ENCODE peak calls at places on chromosomes 6 and 20, in four cellular contexts. T, E, G and Q are unnamed samples.
A peak's percentile ranks its signal among the peaks of the same experiment; 100 is the strongest.

GRCh38 chr20:20210327-20210726 is 157.6 kb upstream of the INSM1 start:
- DNase-seq in T (no peak), E (no peak), G (no peak), Q (no peak)

GRCh38 chr6:89254569-89254968 is 37.4 kb upstream of the GABRR1 start:
- DNase-seq in T (no peak), E (no peak), G (no peak), Q (no peak)

GRCh38 chr6:122141246-122141645 is 258.2 kb upstream of the HSF2 start:
- DNase-seq in T (no peak), E (no peak), G (no peak), Q (no peak)

GRCh38 chr20:21701171-21701876 is 4.1 kb upstream of the PAX1 start:
- DNase-seq in T (no peak), E (no peak), G (peak; percentile 85), Q (no peak)

GRCh38 chr6:68975064-68975463 is 340.0 kb downstream of the ADGRB3 start:
- DNase-seq in T (peak; percentile 13), E (no peak), G (peak; percentile 42), Q (no peak)

GRCh38 chr6:48109902-48110301 is 1.1 kb downstream of the PTCHD4 start:
- DNase-seq in T (peak; percentile 11), E (no peak), G (no peak), Q (no peak)

GRCh38 chr6:133961831-133962230 is 8.8 kb downstream of the TBPL1 start:
- DNase-seq in T (peak; percentile 72), E (no peak), G (no peak), Q (no peak)

GRCh38 chr20:59645316-59645715 is 41.0 kb downstream of the PHACTR3 start:
- DNase-seq in T (no peak), E (no peak), G (no peak), Q (no peak)

GRCh38 chr6:170152989-170153388 is 137.9 kb downstream of the DLL1 start:
- DNase-seq in T (peak; percentile 45), E (no peak), G (peak; percentile 65), Q (no peak)

GRCh38 chr6:15754035-15754705 is 91.3 kb upstream of the DTNBP1 start:
- DNase-seq in T (peak; percentile 45), E (peak; percentile 17), G (peak; percentile 59), Q (no peak)

GRCh38 chr6:27209659-27210269 is 37.7 kb upstream of the PRSS16 start:
- DNase-seq in T (no peak), E (peak; percentile 3), G (peak; percentile 40), Q (peak; percentile 64)

GRCh38 chr20:16216227-16217210 is 356.7 kb downstream of the KIF16B start:
- DNase-seq in T (no peak), E (no peak), G (no peak), Q (peak; percentile 52)

GRCh38 chr6:134247854-134248580 is 69.9 kb downstream of the SGK1 start:
- DNase-seq in T (no peak), E (no peak), G (no peak), Q (no peak)

GRCh38 chr6:10193321-10193720 is 221.6 kb downstream of the TFAP2A start:
- DNase-seq in T (no peak), E (no peak), G (no peak), Q (no peak)

GRCh38 chr6:137210903-137211302 is 8.3 kb downstream of the IFNGR1 start:
- DNase-seq in T (peak; percentile 20), E (no peak), G (no peak), Q (no peak)

GRCh38 chr6:170062904-170063220 is 228.0 kb downstream of the DLL1 start:
- DNase-seq in T (no peak), E (no peak), G (no peak), Q (no peak)

GRCh38 chr20:57378646-57379262 is 12.4 kb upstream of the RBM38 start:
- DNase-seq in T (no peak), E (no peak), G (no peak), Q (no peak)

GRCh38 chr20:56515657-56516381 is 8.7 kb upstream of the FAM209A start:
- DNase-seq in T (no peak), E (peak; percentile 19), G (no peak), Q (no peak)

GRCh38 chr20:6686171-6686570 is 81.3 kb upstream of the BMP2 start:
- DNase-seq in T (no peak), E (no peak), G (no peak), Q (no peak)

GRCh38 chr6:34383651-34384304 is 8.7 kb downstream of the NUDT3 start:
- DNase-seq in T (no peak), E (no peak), G (peak; percentile 46), Q (no peak)

GRCh38 chr6:163634514-163635171 is 220.1 kb downstream of the QKI start:
- DNase-seq in T (no peak), E (no peak), G (peak; percentile 25), Q (no peak)

GRCh38 chr6:84774174-84775158 is 10.1 kb upstream of the TBX18 start:
- DNase-seq in T (no peak), E (peak; percentile 35), G (peak; percentile 86), Q (no peak)

DNA sequence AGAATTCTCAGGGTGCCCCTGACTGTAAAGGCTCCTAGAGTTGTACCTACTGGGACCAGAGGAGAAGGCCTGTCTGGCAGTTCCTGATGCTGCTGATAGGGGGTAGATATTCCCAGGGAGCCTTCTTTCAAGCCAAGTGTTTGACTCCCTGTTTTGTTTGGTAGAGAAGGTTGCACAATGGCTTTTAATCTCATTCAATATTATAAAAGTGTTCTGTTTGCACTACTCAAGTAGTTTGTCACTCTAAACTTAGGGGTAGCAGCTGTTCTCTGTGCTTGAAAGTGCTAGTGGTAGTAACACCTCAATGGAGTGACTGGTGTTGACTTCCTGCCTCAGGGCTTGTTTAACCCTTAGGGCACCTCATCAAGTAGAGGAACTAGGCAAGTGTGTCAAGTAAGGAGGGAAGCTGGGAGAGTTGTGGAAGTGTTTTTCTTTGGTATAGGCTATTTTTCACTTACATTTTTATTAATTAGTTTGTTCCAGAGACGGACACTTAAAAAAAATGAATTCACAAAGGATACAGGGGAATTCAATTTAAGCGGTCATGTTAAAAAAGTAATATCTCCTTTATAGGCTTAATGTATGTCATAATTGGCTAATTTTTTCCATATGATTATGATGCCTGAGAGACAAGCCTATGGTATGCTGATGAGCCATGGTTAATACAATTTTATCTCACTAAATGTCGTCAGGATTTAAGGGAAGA is 38.1 kb downstream of the BICRAL start:
- DNase-seq in T (no peak), E (no peak), G (peak; percentile 61), Q (no peak)
- TF ChIP-seq CTCF in T (no peak), E (peak; percentile 46), G (no peak), Q (no peak)

DNA sequence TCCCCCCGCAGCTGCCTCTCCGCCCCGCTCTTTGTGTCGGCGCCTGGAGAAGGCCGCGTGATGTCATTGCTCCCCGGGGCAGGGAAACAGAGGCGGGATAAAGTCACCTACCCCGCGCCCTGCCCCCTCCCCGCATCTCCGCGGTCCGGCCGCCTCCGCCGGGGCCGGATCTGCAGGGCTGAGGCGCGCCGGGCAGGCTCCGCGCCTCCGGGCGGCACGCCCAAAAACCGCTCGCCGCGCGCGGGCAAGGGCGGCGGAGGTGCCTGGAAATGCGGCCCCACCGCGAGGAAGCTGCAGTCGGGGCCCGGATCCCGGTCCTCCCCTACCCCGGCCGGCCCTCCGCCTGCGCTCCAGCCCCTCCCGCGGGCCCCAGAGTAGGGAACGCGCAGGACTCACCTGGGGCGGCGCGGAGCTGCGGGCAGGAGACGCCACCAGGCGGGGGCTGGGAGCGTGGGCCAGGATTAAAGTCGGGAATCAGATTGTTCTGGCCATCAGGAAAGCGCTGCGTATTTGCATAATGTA is at the start of gene FAXC:
- DNase-seq in T (peak; percentile 10), E (no peak), G (peak; percentile 83), Q (no peak)
- TF ChIP-seq CTCF in T (no peak), E (peak; percentile 31), G (peak; percentile 49), Q (peak; percentile 73)

GRCh38 chr6:124962617-124963415 is 579 bp downstream of the RNF217 start:
- DNase-seq in T (peak; percentile 24), E (peak; percentile 7), G (peak; percentile 63), Q (no peak)
- TF ChIP-seq CTCF in T (no peak), E (peak; percentile 40), G (peak; percentile 27), Q (peak; percentile 64)

GRCh38 chr20:22977047-22977785 is 57.9 kb upstream of the SSTR4 start:
- DNase-seq in T (no peak), E (no peak), G (no peak), Q (no peak)
- TF ChIP-seq CTCF in T (no peak), E (no peak), G (no peak), Q (no peak)

DNA sequence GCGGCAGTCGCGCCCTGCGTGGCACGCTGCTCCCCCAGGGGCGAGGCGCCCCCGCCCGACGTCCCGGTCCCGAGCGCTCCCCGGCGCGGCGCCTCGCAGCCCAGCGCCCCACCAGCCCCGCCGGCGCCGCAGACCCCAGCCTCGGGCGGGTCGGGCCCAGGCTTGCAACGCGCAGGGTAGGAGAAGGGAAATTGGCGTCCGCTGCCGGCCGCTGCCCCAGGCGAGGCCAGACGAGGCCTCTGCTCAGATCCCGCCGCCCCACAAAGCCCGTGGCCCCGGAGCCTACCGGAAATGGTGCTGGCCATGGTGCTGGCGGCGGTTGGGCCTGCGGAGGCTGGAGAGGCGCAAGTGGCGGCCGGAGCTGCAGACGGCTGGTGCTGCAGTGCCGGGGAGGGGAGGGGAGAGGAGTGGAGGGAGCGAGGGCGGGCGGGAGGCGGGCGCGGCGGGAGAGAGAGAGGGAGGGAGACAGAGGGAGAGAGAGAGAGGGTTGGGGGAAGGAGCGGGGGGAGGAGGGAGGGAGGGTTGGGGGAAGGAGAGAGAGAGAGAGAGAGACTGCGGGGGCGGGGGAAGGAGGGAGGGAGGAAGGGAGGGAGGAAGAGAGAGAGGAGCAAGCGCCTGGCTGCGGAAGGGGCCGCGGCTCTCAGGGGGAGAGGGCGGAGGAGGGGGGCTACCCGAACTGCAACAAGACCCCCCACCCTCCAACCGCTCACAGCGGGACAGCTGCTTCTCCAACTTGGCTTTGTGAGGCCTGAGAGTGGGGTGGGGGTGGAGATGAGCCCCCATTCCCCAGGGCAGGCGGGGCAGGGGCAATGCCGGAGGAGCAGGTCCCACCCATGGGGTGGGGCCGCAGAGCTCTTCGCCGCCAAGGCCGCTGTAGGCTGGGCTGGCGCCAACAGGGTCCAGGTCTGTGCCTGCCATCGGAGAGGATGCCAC is at the start of gene STMN3:
- DNase-seq in T (peak; percentile 92), E (peak; percentile 41), G (peak; percentile 97), Q (no peak)
- TF ChIP-seq CTCF in T (no peak), E (no peak), G (no peak), Q (no peak)

GRCh38 chr6:111673086-111673485 is 67.4 kb upstream of the TRAF3IP2 start:
- DNase-seq in T (no peak), E (no peak), G (no peak), Q (no peak)
- TF ChIP-seq CTCF in T (no peak), E (no peak), G (no peak), Q (no peak)